ENCODE peak calls at places on chromosomes 13 and 19, in ten cellular contexts. M is DMS53; X is CD4-positive, alpha-beta T cell; Q is stimulated activated CD4-positive, alpha-beta T cell treated with anti-CD3 and anti-CD28 coated beads, Interleukin-1b, Interleukin-23, amount 100 ng/mL, for 24 hours; K is H54; A is GM12891; S is sciatic nerve; Z is T follicular helper cell; Y is stromal cell of bone marrow; N is amniotic stem cell. L is an unnamed sample.

GRCh38 chr13:102277286-102277685 is 124.6 kb downstream of the FGF14 start:
- DNase-seq in K (no peak), A (no peak), N (no peak), Y (no peak), S (no peak), Z (no peak), M (no peak), X (no peak), Q (no peak), L (no peak)

GRCh38 chr13:75372517-75372916 is 109.5 kb downstream of the TBC1D4 start:
- DNase-seq in Y (peak; percentile 47), Q (no peak), Z (no peak), S (no peak), K (no peak), M (peak; percentile 58), A (no peak), N (peak; percentile 32), X (no peak), L (peak; percentile 83)

GRCh38 chr13:99150575-99151370 is 49.9 kb upstream of the UBAC2 start:
- DNase-seq in Y (peak; percentile 57), M (no peak), Z (no peak), A (no peak), X (no peak), N (peak; percentile 5), S (no peak), K (peak; percentile 77), Q (no peak), L (no peak)

GRCh38 chr13:39656325-39656677 is 839 bp downstream of the COG6 start:
- DNase-seq in M (no peak), S (no peak), Z (no peak), Q (no peak), Y (no peak), N (no peak), K (no peak), X (no peak), A (no peak), L (no peak)

GRCh38 chr19:45442927-45443461 is 19.3 kb upstream of the ERCC1 start:
- DNase-seq in N (no peak), Q (no peak), Y (no peak), X (peak; percentile 43), S (no peak), A (no peak), M (peak; percentile 49), K (no peak), Z (no peak), L (peak; percentile 54)

GRCh38 chr13:45416521-45417125 is 1.6 kb downstream of the SLC25A30 start:
- DNase-seq in N (no peak), Q (no peak), M (no peak), X (no peak), S (no peak), A (no peak), Z (no peak), K (no peak), Y (no peak), L (no peak)

GRCh38 chr19:38742906-38743305 is 1.4 kb downstream of the CAPN12 start:
- DNase-seq in K (no peak), S (peak; percentile 39), A (peak; percentile 21), Z (no peak), N (no peak), X (no peak), Q (no peak), Y (no peak), M (no peak), L (no peak)

GRCh38 chr19:13098291-13099072 is 4.2 kb downstream of the LYL1 start:
- DNase-seq in Q (no peak), X (peak; percentile 31), A (no peak), M (peak; percentile 56), N (no peak), Z (no peak), Y (no peak), K (no peak), S (no peak), L (peak; percentile 90)

GRCh38 chr19:7505682-7506384 is 10.1 kb upstream of the ZNF358 start:
- DNase-seq in K (peak; percentile 84), A (peak; percentile 52), S (peak; percentile 79), X (peak; percentile 10), N (no peak), Y (no peak), M (peak; percentile 81), Q (no peak), Z (no peak), L (no peak)

GRCh38 chr19:3612901-3613741 is 6.4 kb upstream of the TBXA2R start:
- DNase-seq in X (no peak), Z (no peak), Q (no peak), Y (no peak), K (no peak), S (no peak), A (no peak), N (no peak), M (no peak), L (no peak)

GRCh38 chr19:45767881-45768643 is 990 bp downstream of the SIX5 start:
- DNase-seq in K (peak; percentile 40), X (no peak), Y (no peak), M (peak; percentile 88), N (no peak), A (peak; percentile 64), Z (no peak), Q (no peak), S (peak; percentile 81), L (no peak)

GRCh38 chr19:51422053-51422448 is 4.6 kb upstream of the SIGLEC10 start:
- DNase-seq in Z (peak; percentile 59), Y (peak; percentile 22), S (peak; percentile 86), K (peak; percentile 57), M (peak; percentile 58), N (no peak), A (peak; percentile 76), X (peak; percentile 73), Q (peak; percentile 85), L (peak; percentile 68)

GRCh38 chr19:39125554-39126311 is at the start of gene PAK4:
- DNase-seq in Q (peak; percentile 98), S (peak; percentile 99), X (peak; percentile 95), A (peak; percentile 100), N (peak; percentile 98), M (peak; percentile 99), Y (peak; percentile 97), K (peak; percentile 99), Z (peak; percentile 92), L (peak; percentile 97)

GRCh38 chr13:66992683-66993082 is 237.5 kb downstream of the PCDH9 start:
- DNase-seq in M (no peak), K (no peak), S (no peak), Z (no peak), A (no peak), Y (no peak), X (no peak), N (no peak), Q (no peak), L (no peak)

GRCh38 chr13:90641884-90642283 is 705.6 kb upstream of the MIR17HG start:
- DNase-seq in S (no peak), K (no peak), Y (no peak), X (no peak), M (no peak), Q (no peak), Z (no peak), N (no peak), A (no peak), L (no peak)

GRCh38 chr13:23427342-23428182 is 5.9 kb downstream of the SACS start:
- DNase-seq in A (no peak), K (peak; percentile 41), X (no peak), Z (no peak), Y (peak; percentile 82), Q (no peak), M (no peak), S (no peak), N (peak; percentile 70), L (no peak)

GRCh38 chr13:75226755-75227435 is 255.1 kb downstream of the TBC1D4 start:
- DNase-seq in N (peak; percentile 18), A (no peak), Y (peak; percentile 92), X (no peak), Q (no peak), S (no peak), K (peak; percentile 44), Z (no peak), M (no peak), L (peak; percentile 18)

GRCh38 chr13:42345367-42345766 is 73.4 kb downstream of the AKAP11 start:
- DNase-seq in Y (no peak), Q (no peak), Z (no peak), M (no peak), X (no peak), S (no peak), N (no peak), A (no peak), K (no peak), L (no peak)

GRCh38 chr13:40170982-40171381 is 495.5 kb downstream of the FOXO1 start:
- DNase-seq in N (no peak), Y (no peak), K (no peak), M (peak; percentile 4), Z (no peak), S (no peak), Q (no peak), X (no peak), A (no peak), L (no peak)

GRCh38 chr19:16148443-16149045 is 5.1 kb downstream of the HSH2D start:
- DNase-seq in K (no peak), A (no peak), N (no peak), X (no peak), M (no peak), Q (no peak), Y (no peak), S (no peak), Z (no peak), L (no peak)

GRCh38 chr19:2503521-2504109 is 27.7 kb downstream of the GADD45B start:
- DNase-seq in M (peak; percentile 62), K (peak; percentile 95), Y (peak; percentile 57), S (no peak), A (no peak), N (peak; percentile 52), Q (peak; percentile 56), X (peak; percentile 77), Z (peak; percentile 60), L (no peak)

GRCh38 chr13:93116809-93117208 is 109.8 kb upstream of the GPC6 start:
- DNase-seq in A (no peak), N (no peak), Q (no peak), M (peak; percentile 12), K (no peak), Y (no peak), Z (no peak), S (no peak), X (no peak), L (peak; percentile 10)

GRCh38 chr13:113049521-113049941 is 56.1 kb upstream of the F7 start:
- DNase-seq in A (no peak), X (no peak), Z (no peak), N (no peak), Y (no peak), M (no peak), S (no peak), K (no peak), Q (no peak), L (no peak)

GRCh38 chr19:8611890-8612806 is 1.6 kb upstream of the ADAMTS10 start:
- DNase-seq in N (no peak), M (peak; percentile 24), Z (no peak), X (no peak), Q (no peak), S (no peak), Y (peak; percentile 78), K (peak; percentile 83), A (no peak), L (no peak)

GRCh38 chr19:48419158-48419920 is 25.9 kb downstream of the GRIN2D start:
- DNase-seq in Q (peak; percentile 61), K (no peak), N (no peak), M (peak; percentile 65), S (peak; percentile 70), Z (peak; percentile 61), A (no peak), X (peak; percentile 67), Y (no peak), L (peak; percentile 75)

GRCh38 chr13:110006304-110006703 is 219.9 kb upstream of the IRS2 start:
- DNase-seq in Y (no peak), X (no peak), Q (no peak), Z (no peak), M (peak; percentile 12), A (no peak), N (no peak), K (no peak), S (no peak), L (no peak)

GRCh38 chr13:35824825-35825224 is 306.4 kb downstream of the DCLK1 start:
- DNase-seq in K (no peak), Y (no peak), A (no peak), S (no peak), Z (no peak), X (no peak), M (no peak), Q (no peak), N (no peak), L (no peak)

GRCh38 chr13:27161980-27162379 is 9.6 kb downstream of the USP12 start:
- DNase-seq in Z (no peak), Q (no peak), Y (no peak), N (no peak), X (no peak), A (no peak), K (no peak), M (no peak), S (no peak), L (no peak)

L was measured in Kasumi-1.